ENCODE peak calls at places on chromosomes 2 and 18, in eight cellular contexts. B is endothelial cell of umbilical vein, G is HCT116, H is neural progenitor cell, Y is astrocyte, V is GM23338, T is PC-9, F is fibroblast of lung. L is an unnamed sample.

GRCh38 chr18:32469190-32469611 is 1.5 kb downstream of the GAREM1 start:
- DNase-seq in G (peak), T (peak), B (peak), F (peak), H (peak), V (no peak), Y (peak), L (no peak)

GRCh38 chr2:40431600-40431955 is 20.3 kb downstream of the SLC8A1 start:
- DNase-seq in V (no peak), B (no peak), T (no peak), F (peak), H (no peak), Y (peak), G (no peak), L (no peak)

GRCh38 chr18:34626404-34627137 is 83.5 kb upstream of the DTNA start:
- DNase-seq in B (peak), G (no peak), Y (peak), T (no peak), H (no peak), F (peak), V (no peak), L (no peak)

GRCh38 chr2:226758886-226759660 is 40.5 kb downstream of the IRS1 start:
- DNase-seq in Y (peak), G (peak), V (no peak), H (no peak), T (no peak), F (peak), B (no peak), L (no peak)

GRCh38 chr18:6955304-6955703 is 162.3 kb downstream of the LAMA1 start:
- DNase-seq in B (no peak), F (no peak), G (no peak), T (no peak), H (no peak), Y (no peak), V (no peak), L (no peak)

GRCh38 chr2:178074123-178075005 is 1.8 kb upstream of the PDE11A start:
- DNase-seq in Y (peak), F (peak), V (no peak), B (peak), G (no peak), H (no peak), T (no peak), L (no peak)

GRCh38 chr2:151878655-151879563 is 50.7 kb upstream of the ARL5A start:
- DNase-seq in B (peak), H (no peak), Y (peak), T (peak), G (peak), F (peak), V (no peak), L (no peak)

GRCh38 chr18:7488571-7488970 is 78.5 kb upstream of the PTPRM start:
- DNase-seq in B (no peak), F (no peak), V (peak), G (no peak), H (no peak), T (no peak), Y (no peak), L (no peak)

GRCh38 chr2:160901631-160902030 is 258.6 kb upstream of the TANK start:
- DNase-seq in G (no peak), T (no peak), F (no peak), Y (no peak), B (no peak), V (no peak), H (no peak), L (no peak)

GRCh38 chr2:239546541-239546940 is 145.7 kb upstream of the HDAC4 start:
- DNase-seq in T (no peak), Y (no peak), V (no peak), G (no peak), F (no peak), B (no peak), H (no peak), L (no peak)

GRCh38 chr2:210226186-210226585 is 939 bp upstream of the ACADL start:
- DNase-seq in G (no peak), Y (no peak), H (no peak), V (no peak), T (no peak), F (peak), B (no peak), L (no peak)

GRCh38 chr2:28445448-28446258 is 50.2 kb upstream of the PLB1 start:
- DNase-seq in G (peak), Y (peak), F (peak), V (no peak), B (peak), T (peak), H (no peak), L (no peak)

GRCh38 chr2:111671426-111672150 is 212.4 kb downstream of the ANAPC1 start:
- DNase-seq in F (no peak), V (no peak), Y (no peak), G (no peak), T (no peak), B (peak), H (no peak), L (peak)

GRCh38 chr2:96256611-96257113 is 9.1 kb downstream of the TMEM127 start:
- DNase-seq in T (no peak), Y (no peak), F (no peak), B (no peak), V (no peak), H (no peak), G (no peak), L (no peak)

GRCh38 chr2:203532957-203533695 is 2.0 kb downstream of the RAPH1 start:
- DNase-seq in T (no peak), F (peak), H (peak), G (no peak), Y (peak), V (peak), B (peak), L (no peak)

GRCh38 chr2:169095631-169096105 is 26.3 kb downstream of the DHRS9 start:
- DNase-seq in H (no peak), B (no peak), T (peak), F (peak), Y (peak), G (peak), V (no peak), L (no peak)

GRCh38 chr2:131031875-131032274 is 61.4 kb downstream of the FAM168B start:
- DNase-seq in B (no peak), Y (no peak), V (no peak), T (no peak), F (no peak), H (no peak), G (no peak), L (no peak)

GRCh38 chr18:45361148-45361851 is 254.0 kb upstream of the SLC14A2 start:
- DNase-seq in G (no peak), H (no peak), F (peak), T (no peak), Y (peak), V (no peak), B (no peak), L (no peak)

GRCh38 chr2:179424571-179424970 is 159.9 kb upstream of the SESTD1 start:
- DNase-seq in G (no peak), Y (no peak), B (no peak), H (no peak), F (no peak), T (no peak), V (no peak), L (no peak)

GRCh38 chr2:189362283-189362682 is 79.0 kb upstream of the WDR75 start:
- DNase-seq in T (no peak), Y (peak), H (no peak), V (no peak), B (no peak), G (no peak), F (peak), L (no peak)

GRCh38 chr2:24635181-24635580 is 144.1 kb downstream of the NCOA1 start:
- DNase-seq in V (no peak), H (no peak), B (no peak), F (no peak), T (no peak), Y (peak), G (no peak), L (no peak)

GRCh38 chr2:226524381-226524843 is 275.2 kb downstream of the IRS1 start:
- DNase-seq in T (peak), H (no peak), G (no peak), V (no peak), B (no peak), Y (peak), F (peak), L (no peak)

GRCh38 chr2:223846524-223846923 is 9.1 kb upstream of the AP1S3 start:
- DNase-seq in T (peak), F (peak), G (no peak), B (no peak), V (no peak), Y (peak), H (no peak), L (no peak)

GRCh38 chr2:239337877-239338484 is 62.8 kb downstream of the HDAC4 start:
- DNase-seq in V (peak), B (no peak), F (no peak), Y (no peak), H (no peak), T (no peak), G (no peak), L (peak)

GRCh38 chr2:237723613-237724012 is 75.0 kb upstream of the RBM44 start:
- DNase-seq in Y (peak), B (no peak), T (peak), G (no peak), F (peak), V (peak), H (peak), L (peak)
- TF ChIP-seq CTCF in Y (no peak), B (no peak), T (no peak), G (no peak), F (no peak), V (no peak), H (no peak), L (no peak)

DNA sequence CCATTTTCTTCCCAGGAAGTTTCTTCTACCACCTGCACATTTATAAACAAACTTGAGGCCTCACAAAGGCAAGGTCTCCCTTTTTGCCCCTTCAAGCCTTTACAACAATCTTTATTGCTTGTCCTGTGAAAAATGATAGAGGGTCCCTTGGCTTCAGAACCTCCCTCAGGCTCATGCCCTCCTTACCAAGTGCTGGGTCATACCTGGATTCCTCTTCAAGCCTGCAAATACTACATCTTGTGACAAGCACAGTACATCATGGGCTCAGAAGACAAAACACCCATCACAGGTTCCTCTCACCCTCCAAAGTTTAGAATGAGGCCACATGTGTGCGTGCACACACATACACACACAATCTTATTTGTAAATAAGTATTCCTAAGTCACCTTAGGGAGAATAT is 9.1 kb downstream of the CAPN14 start:
- DNase-seq in F (no peak), Y (no peak), V (no peak), T (no peak), H (no peak), B (no peak), G (no peak), L (no peak)
- H3K4me2 ChIP-seq in F (no peak), Y (no peak), V (no peak), T (no peak), H (peak), B (no peak), G (no peak), L (no peak)

DNA sequence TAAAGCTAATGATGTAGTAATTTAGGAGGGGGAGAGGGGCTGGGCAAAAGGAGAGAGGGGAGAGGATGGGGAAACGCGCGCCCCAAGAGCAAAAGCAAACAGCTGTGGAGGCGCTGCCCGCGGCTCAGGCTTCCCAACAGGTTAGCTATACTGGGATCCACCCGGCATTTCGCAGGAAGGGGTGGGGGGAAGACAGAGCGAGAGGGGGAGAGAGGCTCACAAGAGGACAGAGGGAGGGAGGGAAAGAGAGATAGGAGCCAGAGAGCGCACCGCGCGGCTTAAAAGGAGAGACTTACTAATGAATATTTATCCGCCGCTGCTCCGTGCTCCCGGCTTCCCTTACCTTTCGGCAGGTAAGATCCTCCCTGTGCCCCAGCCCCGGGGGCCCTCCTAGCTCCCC is 7.5 kb upstream of the SIX3 start:
- DNase-seq in G (no peak), T (no peak), B (no peak), Y (no peak), F (no peak), V (peak), H (peak), L (no peak)
- TF ChIP-seq EZH2 in G (no peak), T (no peak), B (peak), Y (peak), F (peak), V (no peak), H (peak), L (no peak)

GRCh38 chr2:85181093-85181685 is 48.0 kb downstream of the TCF7L1 start:
- DNase-seq in G (no peak), V (peak), Y (no peak), B (no peak), F (no peak), T (no peak), H (peak), L (no peak)
- TF ChIP-seq CTCF in G (no peak), V (peak), Y (no peak), B (no peak), F (no peak), T (peak), H (peak), L (peak)

GRCh38 chr2:101517753-101518152 is 42.8 kb upstream of the RFX8 start:
- DNase-seq in F (peak), V (peak), H (no peak), T (peak), B (no peak), G (no peak), Y (peak), L (no peak)
- H3K4me2 ChIP-seq in F (peak), V (peak), H (no peak), T (peak), B (peak), G (peak), Y (peak), L (no peak)

GRCh38 chr2:175004980-175005832 is at the start of gene CHN1:
- DNase-seq in T (peak), B (peak), V (peak), Y (peak), F (peak), G (no peak), H (peak), L (peak)
- TF ChIP-seq EZH2 in T (peak), B (no peak), V (no peak), Y (no peak), F (no peak), G (no peak), H (peak), L (peak)

GRCh38 chr2:121992700-121993099 is 237.2 kb downstream of the TSN start:
- DNase-seq in V (peak), G (no peak), F (no peak), Y (no peak), H (no peak), B (no peak), T (no peak), L (no peak)
- TF ChIP-seq CTCF in V (peak), G (no peak), F (no peak), Y (no peak), H (no peak), B (no peak), T (no peak), L (no peak)